ENCODE peak calls at places on chromosomes 2 and 18, in nine cellular contexts. B is right lobe of liver, J is fibroblast of mammary gland, O is colonic mucosa, G is astrocyte of the spinal cord, I is K562, W is tibial nerve, Q is fibroblast of lung, D is spleen. E is an unnamed sample.

GRCh38 chr2:240888890-240889573 is 6.9 kb downstream of the MAB21L4 start:
- DNase-seq in B (no peak), J (no peak), O (no peak), G (no peak), I (no peak), W (no peak), Q (no peak), D (no peak), E (no peak)

GRCh38 chr2:42040643-42041277 is 7.1 kb upstream of the PKDCC start:
- DNase-seq in B (no peak), J (no peak), O (no peak), G (no peak), I (no peak), W (no peak), Q (no peak), D (no peak), E (no peak)

GRCh38 chr2:128139624-128140023 is 48.6 kb downstream of the UGGT1 start:
- DNase-seq in B (no peak), J (no peak), O (no peak), G (no peak), I (no peak), W (no peak), Q (no peak), D (no peak), E (no peak)

GRCh38 chr2:30588891-30589495 is 141.9 kb downstream of the LCLAT1 start:
- DNase-seq in B (no peak), J (no peak), O (no peak), G (no peak), I (no peak), W (no peak), Q (no peak), D (no peak), E (no peak)

GRCh38 chr2:151111599-151112278 is 149.9 kb downstream of the RBM43 start:
- DNase-seq in B (no peak), J (peak), O (no peak), G (peak), I (no peak), W (no peak), Q (peak), D (no peak), E (peak)

GRCh38 chr2:234457421-234457820 is 39.5 kb downstream of the ARL4C start:
- DNase-seq in B (no peak), J (peak), O (no peak), G (peak), I (no peak), W (no peak), Q (peak), D (no peak), E (no peak)

GRCh38 chr2:47230418-47230817 is 75.3 kb upstream of the STPG4 start:
- DNase-seq in B (peak), J (peak), O (no peak), G (peak), I (no peak), W (peak), Q (peak), D (no peak), E (peak)

GRCh38 chr2:21040468-21041377 is 3.1 kb downstream of the APOB start:
- DNase-seq in B (peak), J (no peak), O (no peak), G (no peak), I (no peak), W (no peak), Q (no peak), D (no peak), E (no peak)

GRCh38 chr2:84481702-84482101 is 22.6 kb upstream of the SUCLG1 start:
- DNase-seq in B (no peak), J (peak), O (no peak), G (peak), I (no peak), W (no peak), Q (peak), D (no peak), E (peak)

GRCh38 chr2:10373931-10374330 is 71.2 kb downstream of the HPCAL1 start:
- DNase-seq in B (no peak), J (no peak), O (no peak), G (no peak), I (no peak), W (no peak), Q (no peak), D (no peak), E (peak)

GRCh38 chr2:66574701-66575624 is 140.0 kb downstream of the MEIS1 start:
- DNase-seq in B (peak), J (peak), O (peak), G (peak), I (peak), W (no peak), Q (peak), D (no peak), E (peak)

GRCh38 chr2:128424806-128425205 is 106.1 kb upstream of the HS6ST1 start:
- DNase-seq in B (peak), J (no peak), O (no peak), G (no peak), I (no peak), W (no peak), Q (no peak), D (no peak), E (no peak)

GRCh38 chr2:235026137-235026536 is 74.3 kb downstream of the SH3BP4 start:
- DNase-seq in B (no peak), J (peak), O (no peak), G (peak), I (no peak), W (no peak), Q (peak), D (no peak), E (peak)

GRCh38 chr18:79275992-79276391 is 119.7 kb upstream of the NFATC1 start:
- DNase-seq in B (no peak), J (peak), O (no peak), G (no peak), I (no peak), W (no peak), Q (no peak), D (no peak), E (no peak)

GRCh38 chr18:74652392-74652988 is 54.8 kb downstream of the ZNF407 start:
- DNase-seq in B (no peak), J (peak), O (no peak), G (peak), I (peak), W (no peak), Q (peak), D (no peak), E (no peak)

DNA sequence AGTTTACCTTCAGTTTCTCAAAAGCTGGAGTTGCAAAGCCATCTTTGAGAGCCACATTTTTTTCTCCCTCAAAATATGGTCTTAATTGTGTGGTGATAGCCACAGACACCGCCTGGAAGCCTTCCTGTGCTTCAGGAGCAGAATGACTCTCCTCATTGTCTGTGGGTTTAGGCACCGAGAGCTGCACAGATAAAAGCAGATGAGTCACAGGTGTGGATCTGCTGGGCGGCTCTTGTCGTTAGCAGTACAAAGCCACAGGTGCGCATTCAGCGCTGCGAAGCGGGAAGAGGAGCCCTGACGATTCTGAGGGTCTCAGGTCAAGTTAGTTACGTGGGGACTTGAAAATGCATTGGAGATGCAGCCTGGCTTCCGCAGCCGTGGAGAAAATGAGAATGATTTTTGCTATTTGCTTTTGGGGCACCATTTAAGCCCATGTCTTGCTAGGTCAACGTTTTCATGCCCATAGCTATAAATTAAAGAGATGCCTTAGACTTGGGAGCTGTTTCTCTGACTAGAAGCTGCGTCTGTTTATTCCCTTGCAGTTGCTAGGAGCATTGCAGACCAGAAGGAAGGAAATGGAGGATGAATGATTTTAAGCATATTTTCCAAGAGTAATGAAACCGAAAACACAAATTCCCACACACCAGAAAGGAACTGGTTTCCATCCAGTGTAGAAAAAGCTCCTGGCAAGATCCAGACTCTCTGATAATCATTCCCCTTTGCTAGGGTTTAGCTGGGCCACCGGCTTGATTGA is 51.5 kb downstream of the KLHL29 start:
- DNase-seq in B (peak), J (peak), O (no peak), G (no peak), I (no peak), W (no peak), Q (no peak), D (peak), E (no peak)
- H3K4me3 ChIP-seq in B (no peak), J (no peak), O (no peak), G (no peak), I (no peak), W (no peak), Q (no peak), D (no peak), E (no peak)

DNA sequence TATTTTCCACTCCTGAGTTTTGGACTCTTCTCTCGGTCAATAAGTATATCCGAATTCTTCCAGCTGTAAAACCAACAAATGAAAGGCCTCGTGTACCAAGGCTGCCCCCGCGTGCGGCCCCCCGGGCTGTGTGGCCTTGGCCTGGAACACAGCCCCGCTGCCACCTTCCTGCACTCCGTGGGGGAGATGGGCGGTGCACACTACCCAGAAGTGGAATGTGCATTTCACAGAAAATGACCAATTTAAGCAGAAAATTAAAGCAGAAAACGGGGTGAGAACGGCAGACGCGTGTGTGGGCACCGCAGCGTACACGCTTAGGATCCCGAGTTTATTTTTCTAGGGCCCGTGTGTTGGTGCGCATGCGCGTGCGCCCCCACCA is 34.4 kb upstream of the ZNF516 start:
- DNase-seq in B (no peak), J (no peak), O (no peak), G (no peak), I (no peak), W (no peak), Q (no peak), D (no peak), E (no peak)
- H3K4me3 ChIP-seq in B (no peak), J (peak), O (no peak), G (no peak), I (no peak), W (peak), Q (peak), D (peak), E (peak)

DNA sequence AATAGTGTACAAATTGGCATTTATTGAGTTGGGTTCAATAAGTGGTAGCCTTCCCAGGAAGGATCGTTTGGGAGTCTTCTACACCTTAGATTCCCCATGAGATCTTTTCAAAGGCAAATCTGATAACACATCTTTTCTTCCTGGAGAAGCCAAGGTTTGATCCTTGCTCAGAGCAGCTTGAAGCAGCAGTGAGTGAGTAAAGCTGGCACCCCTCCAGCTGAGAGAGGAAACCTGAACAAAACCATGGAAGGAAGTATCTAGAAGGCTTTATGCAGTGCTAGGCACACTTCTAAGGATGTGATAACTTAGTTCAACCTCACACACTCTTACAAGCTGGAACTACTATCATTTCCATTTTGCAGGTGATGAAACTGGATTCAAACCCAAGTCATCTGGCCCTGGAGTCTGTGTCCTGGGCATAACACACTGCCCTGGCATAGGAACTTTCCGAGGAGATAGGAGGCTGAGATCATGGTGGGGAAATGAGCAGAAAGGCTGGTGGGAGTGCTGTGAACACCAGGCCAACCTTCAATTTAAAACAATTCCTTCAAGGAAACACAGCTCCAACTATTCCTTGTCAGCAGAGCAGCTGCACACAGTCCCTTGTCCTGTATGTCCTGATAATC is 71.3 kb downstream of the CTAGE1 start:
- DNase-seq in B (peak), J (peak), O (peak), G (peak), I (no peak), W (no peak), Q (peak), D (no peak), E (peak)
- H3K4me3 ChIP-seq in B (no peak), J (no peak), O (no peak), G (no peak), I (no peak), W (no peak), Q (no peak), D (no peak), E (no peak)

DNA sequence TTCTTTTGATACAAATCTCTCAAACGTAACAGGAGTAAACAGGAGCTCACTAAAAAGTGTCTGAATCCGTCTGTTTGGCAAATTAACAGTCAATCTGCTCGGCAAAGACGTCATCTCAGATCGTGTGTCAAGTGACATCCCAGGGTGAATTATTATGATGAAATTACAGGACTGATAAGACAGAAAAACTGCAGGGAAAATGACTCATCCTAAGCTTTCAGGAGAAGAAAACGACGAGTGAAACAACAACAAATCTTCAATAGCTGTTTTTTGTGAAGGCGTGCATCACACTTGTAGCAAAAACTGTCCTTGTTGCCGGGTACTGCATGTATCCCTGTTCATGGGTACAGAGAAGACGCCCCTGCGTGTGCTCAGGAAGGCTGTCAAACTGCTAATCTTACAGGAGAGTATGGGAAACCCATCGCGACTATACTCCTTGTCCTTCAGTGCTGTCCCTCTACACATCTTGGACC is 24.9 kb downstream of the EPB41L3 start:
- DNase-seq in B (no peak), J (peak), O (no peak), G (peak), I (no peak), W (no peak), Q (peak), D (no peak), E (no peak)
- H3K4me3 ChIP-seq in B (no peak), J (peak), O (no peak), G (no peak), I (no peak), W (no peak), Q (no peak), D (no peak), E (no peak)